ENCODE peak calls at places on chromosomes 4 and X, in seven cellular contexts. E, U, F, N, K, R and S are unnamed samples.
A peak's percentile ranks its signal among the peaks of the same experiment; 100 is the strongest.

GRCh38 chrX:127038065-127038464 is 218.5 kb downstream of the PRR32 start:
- DNase-seq in K (no peak), E (no peak), N (no peak), F (no peak), R (no peak), U (no peak), S (no peak)

GRCh38 chrX:30941898-30942297 is 52.8 kb upstream of the TAB3 start:
- DNase-seq in E (no peak), U (no peak), K (no peak), R (no peak), F (no peak), N (no peak), S (no peak)

GRCh38 chrX:12011075-12011474 is 127.2 kb upstream of the FRMPD4 start:
- DNase-seq in E (no peak), R (no peak), N (no peak), U (no peak), K (no peak), F (no peak), S (no peak)

GRCh38 chr4:156298230-156298629 is 344.6 kb upstream of the CTSO start:
- DNase-seq in E (no peak), U (no peak), K (no peak), R (no peak), F (no peak), N (no peak), S (no peak)

GRCh38 chr4:102420563-102421221 is 75.4 kb upstream of the SLC39A8 start:
- DNase-seq in F (no peak), R (peak; percentile 7), N (no peak), K (no peak), E (no peak), U (no peak), S (no peak)

GRCh38 chr4:86891785-86892638 is at the start of gene C4orf36:
- DNase-seq in N (peak; percentile 56), E (peak; percentile 47), R (no peak), K (peak; percentile 27), F (peak; percentile 86), U (peak; percentile 87), S (no peak)

GRCh38 chr4:165873298-165874071 is 448 bp downstream of the TLL1 start:
- DNase-seq in N (no peak), R (peak; percentile 3), E (peak; percentile 17), U (peak; percentile 77), F (peak; percentile 71), K (peak; percentile 21), S (no peak)

GRCh38 chr4:81675785-81676427 is 204.2 kb upstream of the RASGEF1B start:
- DNase-seq in E (no peak), N (no peak), R (no peak), K (no peak), U (no peak), F (no peak), S (no peak)

GRCh38 chrX:46882266-46882665 is 30.0 kb upstream of the JADE3 start:
- DNase-seq in F (no peak), E (no peak), R (no peak), K (no peak), N (no peak), U (no peak), S (no peak)

GRCh38 chr4:24475756-24476155 is 108.6 kb downstream of the DHX15 start:
- DNase-seq in N (no peak), E (no peak), R (no peak), F (peak; percentile 55), K (no peak), U (no peak), S (no peak)

GRCh38 chr4:24471623-24472510 is 112.5 kb downstream of the DHX15 start:
- DNase-seq in N (no peak), E (peak; percentile 32), K (peak; percentile 27), F (peak; percentile 83), R (no peak), U (peak; percentile 51), S (no peak)

GRCh38 chr4:24472514-24473308 is 111.6 kb downstream of the DHX15 start:
- DNase-seq in U (peak; percentile 91), E (peak; percentile 68), N (peak; percentile 79), R (peak; percentile 50), K (peak; percentile 57), F (peak; percentile 87), S (no peak)

GRCh38 chr4:24473309-24473721 is 111.0 kb downstream of the DHX15 start:
- DNase-seq in F (peak; percentile 63), U (peak; percentile 25), R (no peak), K (no peak), N (no peak), E (no peak), S (no peak)

DNA sequence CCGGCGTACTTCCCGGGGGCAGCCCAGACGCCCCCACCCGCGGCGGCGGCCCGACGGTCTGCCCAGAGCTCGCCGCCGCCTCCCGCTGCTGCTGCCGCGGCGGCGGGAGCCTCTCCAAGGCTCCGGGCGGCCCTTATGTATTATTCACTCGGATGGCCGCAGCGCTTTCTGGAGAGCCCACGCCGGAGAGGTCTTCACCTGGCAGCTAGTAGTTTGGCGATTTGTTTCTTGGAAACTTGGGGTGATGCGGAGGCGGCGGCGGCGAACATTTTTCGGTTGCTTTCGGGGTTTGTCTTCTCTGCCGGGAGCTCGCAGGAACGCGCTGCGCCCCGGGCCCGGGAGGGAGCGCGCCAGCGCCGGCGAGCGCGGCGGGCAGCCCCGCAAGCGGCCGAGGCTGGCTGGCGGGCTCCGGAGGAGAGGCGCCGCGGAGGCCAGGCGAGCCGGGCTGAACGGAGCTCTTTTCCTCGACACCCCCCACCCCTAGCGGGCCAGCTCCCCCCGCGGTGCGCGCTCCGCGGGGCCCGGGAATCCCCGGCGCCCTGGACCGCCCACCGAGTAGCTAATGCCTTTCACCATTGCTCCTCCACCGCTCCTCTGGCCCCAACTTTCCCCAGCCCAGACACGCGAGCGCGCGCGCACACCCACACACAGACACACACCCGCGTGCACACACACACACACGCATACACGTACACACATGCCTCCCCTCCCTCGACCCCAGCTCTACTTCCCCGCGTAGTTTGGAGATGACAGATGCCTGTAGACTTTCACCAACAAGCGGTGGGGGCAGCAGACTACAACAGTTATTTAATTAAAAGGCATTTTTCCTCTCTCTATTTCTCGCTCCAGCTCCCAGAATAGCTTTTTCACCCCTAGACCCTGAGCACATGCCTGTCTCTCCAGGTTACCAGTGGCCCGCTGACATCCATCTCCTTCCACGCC is 113.4 kb downstream of the DHX15 start:
- DNase-seq in R (no peak), F (peak; percentile 67), E (peak; percentile 36), N (no peak), K (peak; percentile 45), U (peak; percentile 63), S (no peak)
- TF ChIP-seq TAF1 in R (no peak), F (peak; percentile 18), E (no peak), N (no peak), K (no peak), U (no peak), S (no peak)

DNA sequence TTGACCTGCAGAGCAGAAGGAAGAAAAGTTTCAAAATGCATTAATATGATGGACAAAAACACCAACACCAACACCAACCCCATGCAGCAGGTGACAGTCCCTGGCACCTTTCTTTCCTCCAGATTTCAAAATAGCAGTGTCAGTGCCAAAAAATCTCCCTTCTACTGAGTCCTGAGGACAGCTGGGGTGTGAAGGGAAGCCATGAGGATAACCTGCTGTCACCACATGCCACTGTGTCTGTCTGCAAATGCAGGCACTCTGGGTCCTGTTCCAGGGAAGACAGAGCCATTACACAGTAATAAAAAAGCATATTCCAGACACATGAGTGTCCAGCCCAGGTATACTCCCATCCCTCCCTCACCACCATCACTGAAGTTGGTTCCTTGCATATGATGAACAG is 187.5 kb downstream of the BMP15 start:
- DNase-seq in F (no peak), K (no peak), R (no peak), N (no peak), E (no peak), U (no peak), S (no peak)
- TF ChIP-seq TAF1 in F (no peak), K (no peak), R (no peak), N (no peak), E (no peak), U (no peak), S (no peak)

DNA sequence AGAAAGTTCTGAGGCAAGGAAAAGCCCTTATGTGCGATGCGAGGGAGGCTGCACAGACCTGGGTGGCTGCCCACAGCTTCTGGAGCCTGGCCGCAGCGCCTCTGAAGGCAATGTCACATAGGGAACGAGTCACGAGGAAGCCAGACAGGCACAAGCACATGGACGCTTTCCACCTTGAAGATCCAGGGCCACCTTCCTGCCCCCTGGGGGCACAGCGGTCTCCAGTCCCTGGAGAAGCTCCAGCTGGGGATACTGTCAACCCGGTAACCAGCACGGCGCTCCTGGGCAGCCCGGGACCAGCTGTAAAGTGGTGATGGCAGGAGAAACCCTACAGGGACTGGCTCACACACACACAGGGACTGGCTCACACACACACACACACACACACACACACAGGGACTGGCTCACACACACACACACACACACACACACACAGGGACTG is 69.7 kb downstream of the MTNR1A start:
- DNase-seq in R (no peak), F (peak; percentile 53), E (no peak), N (no peak), U (peak; percentile 34), K (no peak), S (no peak)
- TF ChIP-seq TAF1 in R (no peak), F (no peak), E (no peak), N (no peak), U (no peak), K (no peak), S (no peak)

DNA sequence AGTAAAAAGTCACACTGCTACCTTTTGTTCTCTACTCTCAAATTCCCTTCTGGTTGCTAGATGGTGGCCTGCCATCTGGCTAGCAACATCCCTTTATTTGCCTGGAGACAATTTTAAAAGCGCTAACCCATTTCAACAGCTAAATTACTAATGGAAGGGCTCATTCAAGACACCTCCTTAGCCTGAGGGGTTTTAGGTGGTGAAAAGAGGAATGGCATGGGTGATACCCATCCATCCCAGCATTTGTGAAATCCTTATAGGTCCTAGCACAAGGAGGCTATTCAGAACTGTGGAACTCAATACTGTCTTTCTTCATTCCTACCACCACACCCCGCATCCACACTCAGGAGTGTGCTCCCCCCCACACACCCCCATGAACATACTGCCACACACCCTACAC is 33.5 kb downstream of the ARHGEF9 start:
- DNase-seq in F (no peak), N (no peak), K (no peak), E (no peak), R (no peak), U (no peak), S (no peak)
- TF ChIP-seq TAF1 in F (no peak), N (no peak), K (no peak), E (no peak), R (no peak), U (no peak), S (no peak)

GRCh38 chrX:108148524-108148923 is 56.9 kb downstream of the ATG4A start:
- DNase-seq in E (no peak), R (no peak), F (no peak), N (no peak), K (no peak), U (no peak), S (peak; percentile 4)
- TF ChIP-seq TAF1 in E (no peak), R (no peak), F (no peak), N (no peak), K (no peak), U (no peak), S (no peak)